ENCODE peak calls at places on chromosomes 11 and 22, in four cellular contexts. K is HFF-Myc, J is HAP-1, D is fibroblast of the aortic adventitia. B is an unnamed sample.

GRCh38 chr22:38569972-38570840 is at the start of gene DMC1:
- DNase-seq in K (peak; percentile 63), J (peak; percentile 100), D (peak; percentile 78), B (no peak)

GRCh38 chr11:126467046-126467370 is 111.5 kb downstream of the ST3GAL4 start:
- DNase-seq in K (no peak), J (no peak), D (no peak), B (no peak)

GRCh38 chr22:24564376-24565058 is 8.7 kb downstream of the SNRPD3 start:
- DNase-seq in K (no peak), J (no peak), D (peak; percentile 34), B (no peak)

GRCh38 chr11:69122337-69122641 is 33.4 kb upstream of the SMIM38 start:
- DNase-seq in K (no peak), J (no peak), D (no peak), B (no peak)

GRCh38 chr11:15815246-15816209 is 540.8 kb downstream of the SOX6 start:
- DNase-seq in K (no peak), J (no peak), D (peak; percentile 75), B (no peak)

GRCh38 chr11:6438979-6439571 is 1.7 kb downstream of the HPX start:
- DNase-seq in K (peak; percentile 42), J (peak; percentile 63), D (peak; percentile 70), B (no peak)

GRCh38 chr11:112002491-112003216 is 22.6 kb upstream of the DLAT start:
- DNase-seq in K (no peak), J (no peak), D (no peak), B (no peak)

GRCh38 chr22:39661842-39662676 is 91.5 kb downstream of the CACNA1I start:
- DNase-seq in K (no peak), J (peak; percentile 74), D (no peak), B (no peak)

GRCh38 chr11:29879560-29879959 is 137.3 kb downstream of the KCNA4 start:
- DNase-seq in K (no peak), J (no peak), D (no peak), B (no peak)

GRCh38 chr11:20022363-20023081 is 137.8 kb downstream of the DBX1 start:
- DNase-seq in K (no peak), J (peak; percentile 61), D (peak; percentile 61), B (no peak)

GRCh38 chr22:35253946-35254345 is 3.3 kb upstream of the HMGXB4 start:
- DNase-seq in K (no peak), J (no peak), D (no peak), B (no peak)

GRCh38 chr11:122344281-122344680 is 228.3 kb upstream of the BLID start:
- DNase-seq in K (peak; percentile 85), J (no peak), D (peak; percentile 100), B (peak; percentile 89)

GRCh38 chr22:24554316-24555159 is at the start of gene GUCD1:
- DNase-seq in K (no peak), J (peak; percentile 55), D (peak; percentile 43), B (no peak)

GRCh38 chr11:130488187-130489026 is 40.0 kb downstream of the ADAMTS15 start:
- DNase-seq in K (no peak), J (no peak), D (peak; percentile 74), B (no peak)

GRCh38 chr22:44422742-44423370 is 75.2 kb downstream of the RTL6 start:
- DNase-seq in K (no peak), J (no peak), D (no peak), B (no peak)

GRCh38 chr22:43186272-43187170 is at the start of gene TTLL12:
- DNase-seq in K (no peak), J (peak; percentile 68), D (peak; percentile 30), B (no peak)

GRCh38 chr22:38479096-38479840 is 11.4 kb downstream of the KDELR3 start:
- DNase-seq in K (no peak), J (no peak), D (no peak), B (no peak)

GRCh38 chr22:48082284-48082683 is 1319.8 kb downstream of the TBC1D22A start:
- DNase-seq in K (no peak), J (no peak), D (no peak), B (no peak)

GRCh38 chr11:60338053-60338452 is 11.0 kb downstream of the MS4A6E start:
- DNase-seq in K (no peak), J (no peak), D (no peak), B (no peak)

GRCh38 chr11:66158156-66158555 is 88.1 kb downstream of the PACS1 start:
- DNase-seq in K (no peak), J (no peak), D (no peak), B (no peak)

GRCh38 chr22:20095521-20095920 is 15.5 kb downstream of the DGCR8 start:
- DNase-seq in K (no peak), J (no peak), D (no peak), B (no peak)

GRCh38 chr22:39427751-39428596 is 28.4 kb downstream of the TAB1 start:
- DNase-seq in K (no peak), J (no peak), D (no peak), B (no peak)

GRCh38 chr11:3971756-3972404 is 116.4 kb downstream of the STIM1 start:
- DNase-seq in K (no peak), J (no peak), D (peak; percentile 38), B (no peak)

GRCh38 chr11:20112291-20113146 is 47.8 kb downstream of the DBX1 start:
- DNase-seq in K (peak; percentile 81), J (peak; percentile 20), D (peak; percentile 95), B (peak; percentile 79)

GRCh38 chr11:108852701-108853100 is 187.8 kb downstream of the DDX10 start:
- DNase-seq in K (no peak), J (no peak), D (peak; percentile 56), B (no peak)

GRCh38 chr11:110173775-110174644 is 80.8 kb downstream of the ZC3H12C start:
- DNase-seq in K (peak; percentile 40), J (peak; percentile 94), D (peak; percentile 78), B (no peak)

GRCh38 chr22:17633217-17633997 is 4.9 kb upstream of the ATP6V1E1 start:
- DNase-seq in K (no peak), J (no peak), D (peak; percentile 95), B (peak; percentile 57)

GRCh38 chr22:37163096-37163489 is 13.4 kb upstream of the IL2RB start:
- DNase-seq in K (no peak), J (no peak), D (no peak), B (no peak)

GRCh38 chr22:37160037-37160436 is 10.3 kb upstream of the IL2RB start:
- DNase-seq in K (no peak), J (no peak), D (no peak), B (no peak)

GRCh38 chr22:37163618-37164534 is 14.2 kb upstream of the IL2RB start:
- DNase-seq in K (no peak), J (no peak), D (no peak), B (no peak)

GRCh38 chr22:37162221-37163095 is 12.7 kb upstream of the IL2RB start:
- DNase-seq in K (no peak), J (no peak), D (no peak), B (no peak)

DNA sequence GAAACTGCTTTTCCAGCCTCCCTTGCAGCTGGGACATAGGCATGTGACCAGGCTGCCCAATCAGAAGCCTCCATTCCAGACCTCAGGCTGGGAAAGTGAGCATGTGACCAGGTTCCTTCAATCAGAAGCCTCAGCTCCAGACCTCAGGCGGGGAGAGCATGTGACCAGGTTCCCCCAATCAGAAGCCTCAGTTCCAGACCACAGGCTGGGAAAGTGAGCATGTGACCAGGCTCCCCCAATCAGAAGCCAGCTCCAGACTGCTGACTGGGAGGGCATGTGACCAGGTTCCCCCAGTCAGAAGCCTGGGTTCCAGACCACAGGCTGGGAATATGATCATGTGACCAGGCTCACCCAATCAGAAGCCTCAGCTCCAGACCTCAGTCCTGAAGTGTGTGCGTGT is 11.7 kb upstream of the IL2RB start:
- DNase-seq in K (no peak), J (peak; percentile 31), D (no peak), B (no peak)
- H3K4me3 ChIP-seq in K (no peak overlapping the region), J (no peak overlapping the region), D (no peak overlapping the region), B (no peak overlapping the region)

GRCh38 chr11:17573526-17573925 is 26.5 kb downstream of the OTOG start:
- DNase-seq in K (no peak), J (no peak), D (no peak), B (no peak)

GRCh38 chr11:17572791-17573460 is 25.9 kb downstream of the OTOG start:
- DNase-seq in K (no peak), J (no peak), D (no peak), B (no peak)

GRCh38 chr11:17570034-17570433 is 23.0 kb downstream of the OTOG start:
- DNase-seq in K (no peak), J (no peak), D (no peak), B (no peak)

GRCh38 chr11:17572359-17572690 is 25.3 kb downstream of the OTOG start:
- DNase-seq in K (no peak), J (no peak), D (no peak), B (no peak)

DNA sequence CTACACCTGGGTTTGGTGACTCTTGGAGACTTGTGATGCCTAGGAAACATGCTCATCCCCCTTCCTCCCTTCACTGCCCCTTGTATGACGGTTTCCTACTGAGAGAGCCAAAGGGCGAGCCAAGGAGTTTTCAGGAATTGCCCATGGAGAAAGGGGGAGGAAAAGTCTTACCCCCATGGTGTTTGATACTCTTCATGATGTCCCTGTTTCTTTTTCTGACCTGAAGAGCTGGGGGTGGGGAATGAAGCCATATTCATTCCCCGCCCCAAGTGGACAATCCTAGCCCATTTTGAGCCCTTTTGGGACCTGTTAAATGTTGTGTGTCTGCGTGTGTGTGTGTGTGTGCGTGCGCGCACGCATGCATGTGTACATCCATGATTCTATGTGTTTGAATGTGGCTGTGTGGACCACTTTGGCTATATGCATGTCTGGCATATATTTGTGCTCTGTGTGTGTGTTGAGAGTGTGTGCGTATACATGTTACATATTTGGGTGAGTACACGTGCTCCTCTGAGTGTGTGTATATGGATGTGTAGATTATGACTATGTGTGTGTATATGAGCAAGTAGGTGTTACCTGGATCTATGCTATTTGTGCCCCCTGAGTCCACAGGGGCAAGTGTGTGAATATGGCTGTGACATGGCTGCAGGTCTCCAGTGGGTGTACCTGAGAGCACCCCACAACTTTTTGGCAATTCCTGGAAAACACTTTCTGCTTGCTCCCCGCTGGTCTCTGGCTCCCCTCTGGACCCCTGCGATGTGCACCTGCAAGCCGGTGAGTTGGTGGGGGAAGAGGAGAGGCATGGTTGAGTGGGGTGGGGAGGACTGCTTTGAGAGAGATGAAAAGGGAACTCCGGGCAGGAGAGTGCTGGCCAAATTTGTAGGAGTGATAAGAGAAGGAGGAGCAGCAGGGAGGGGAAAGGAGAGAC is 24.6 kb downstream of the OTOG start:
- DNase-seq in K (no peak), J (no peak), D (no peak), B (no peak)
- H3K4me3 ChIP-seq in K (no peak overlapping the region), J (no peak overlapping the region), D (no peak overlapping the region), B (no peak overlapping the region)

GRCh38 chr11:46277623-46278386 is at the start of gene CREB3L1:
- DNase-seq in K (no peak), J (peak; percentile 28), D (no peak), B (no peak)
- H3K4me3 ChIP-seq in K (peak within 1 kb of the TSS; percentile 57), J (peak within 1 kb of the TSS; percentile 52), D (peak within 1 kb of the TSS; percentile 91), B (peak within 1 kb of the TSS; percentile 81)

DNA sequence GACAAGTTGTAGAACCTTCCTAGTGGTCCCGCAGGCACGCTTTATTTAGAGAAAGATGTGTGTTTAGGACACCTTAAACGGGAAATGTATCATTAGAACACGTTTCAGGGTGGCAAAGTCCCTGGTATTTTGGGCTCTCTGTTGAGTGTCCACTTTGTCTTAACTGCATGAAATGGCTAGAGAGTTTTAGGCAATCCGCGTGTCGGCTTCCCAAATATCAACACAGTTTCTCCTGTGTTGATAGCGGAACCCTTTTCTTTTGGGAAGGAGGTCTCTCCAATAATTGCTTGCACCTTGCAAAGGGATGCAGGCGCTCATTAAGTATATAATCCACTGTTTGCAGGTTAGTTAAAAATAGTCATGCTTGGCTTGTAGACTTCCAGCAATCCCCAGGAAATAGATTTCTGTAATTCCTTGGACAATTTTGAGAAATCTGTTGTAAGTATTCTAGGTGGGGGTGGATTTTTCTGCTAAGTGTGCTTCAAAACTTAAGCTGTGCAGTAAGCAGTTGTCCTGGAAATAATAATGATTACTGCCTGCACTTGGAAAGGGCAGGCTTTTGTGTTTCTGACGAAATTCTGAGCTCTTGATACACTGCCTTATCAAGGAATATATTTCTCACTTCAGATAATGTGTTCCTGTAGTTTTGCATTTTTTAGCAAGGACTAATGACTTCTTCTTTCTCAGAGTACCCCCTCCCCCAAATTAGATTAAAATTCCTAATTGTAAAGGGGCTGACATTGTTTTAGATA is 120.1 kb downstream of the HIPK3 start:
- DNase-seq in K (no peak), J (no peak), D (peak; percentile 62), B (no peak)
- H3K4me3 ChIP-seq in K (peak overlapping the region; percentile 48), J (no peak overlapping the region), D (peak overlapping the region; percentile 68), B (peak overlapping the region; percentile 58)

B was measured in BJ.